ENCODE peak calls at places on chromosomes 2 and 18, in four cellular contexts. B is right cardiac atrium, P is endothelial cell of umbilical vein, Y is sigmoid colon. J is an unnamed sample. For H3K4me1, the result is how much of the 10 kb centered on the place peaks cover.

GRCh38 chr2:102619414-102620319 is at the start of gene SLC9A2:
- DNase-seq in Y (no peak), P (peak), B (peak), J (peak)

GRCh38 chr2:100976634-100977391 is 25.3 kb upstream of the RPL31 start:
- DNase-seq in P (no peak), Y (peak), B (no peak), J (peak)

GRCh38 chr18:51941999-51942398 is 398.0 kb upstream of the DCC start:
- DNase-seq in B (no peak), Y (no peak), P (no peak), J (no peak)

GRCh38 chr2:15782009-15782751 is 158.2 kb upstream of the MYCN start:
- DNase-seq in P (no peak), Y (no peak), B (no peak), J (no peak)

GRCh38 chr2:237290249-237290648 is 123.7 kb downstream of the COL6A3 start:
- DNase-seq in P (no peak), B (peak), Y (peak), J (peak)

GRCh38 chr2:43925431-43925830 is 70.4 kb downstream of the LRPPRC start:
- DNase-seq in P (no peak), Y (no peak), B (no peak), J (no peak)

GRCh38 chr18:79862562-79862961 is 64.8 kb downstream of the KCNG2 start:
- DNase-seq in B (no peak), P (no peak), Y (no peak), J (no peak)

GRCh38 chr18:2905802-2906521 is 59.2 kb downstream of the EMILIN2 start:
- DNase-seq in P (peak), Y (peak), B (peak), J (peak)

GRCh38 chr2:133362061-133362476 is 206.2 kb downstream of the NCKAP5 start:
- DNase-seq in B (no peak), Y (no peak), P (no peak), J (no peak)

GRCh38 chr18:41618135-41618534 is 336.9 kb upstream of the PIK3C3 start:
- DNase-seq in P (no peak), B (no peak), Y (no peak), J (no peak)

GRCh38 chr2:27977623-27978312 is 87.2 kb downstream of the BABAM2 start:
- DNase-seq in P (peak), B (no peak), Y (no peak), J (no peak)

GRCh38 chr2:46181789-46182530 is 115.2 kb upstream of the EPAS1 start:
- DNase-seq in P (no peak), Y (no peak), B (no peak), J (no peak)

GRCh38 chr2:130813722-130814121 is 23.0 kb upstream of the ARHGEF4 start:
- DNase-seq in Y (no peak), P (no peak), B (no peak), J (peak)

GRCh38 chr2:100021798-100022197 is 120.6 kb downstream of the AFF3 start:
- DNase-seq in Y (no peak), P (no peak), B (no peak), J (no peak)

GRCh38 chr2:175853110-175853509 is 149.0 kb downstream of the LNPK start:
- DNase-seq in Y (no peak), B (no peak), P (no peak), J (no peak)

GRCh38 chr18:26813043-26813442 is 52.5 kb downstream of the AQP4 start:
- DNase-seq in B (peak), Y (no peak), P (no peak), J (no peak)

GRCh38 chr2:30664761-30665358 is 142.4 kb downstream of the CAPN13 start:
- DNase-seq in P (peak), Y (peak), B (no peak), J (no peak)

GRCh38 chr2:140057928-140058327 is 1277.7 kb upstream of the NXPH2 start:
- DNase-seq in B (no peak), Y (no peak), P (no peak), J (no peak)

GRCh38 chr2:3450385-3451031 is 68.8 kb downstream of the ADI1 start:
- DNase-seq in Y (no peak), P (no peak), B (no peak), J (no peak)

GRCh38 chr2:45169339-45170190 is 160.3 kb upstream of the SIX2 start:
- DNase-seq in Y (no peak), P (peak), B (peak), J (peak)

GRCh38 chr2:22970991-22971390 is 414.0 kb upstream of the KLHL29 start:
- DNase-seq in P (no peak), B (no peak), Y (no peak), J (no peak)

GRCh38 chr18:55102508-55102907 is 143.2 kb upstream of the CCDC68 start:
- DNase-seq in B (no peak), Y (no peak), P (no peak), J (no peak)

GRCh38 chr2:173931751-173932150 is 33.4 kb downstream of the SP3 start:
- DNase-seq in P (no peak), Y (no peak), B (no peak), J (no peak)

GRCh38 chr2:10297950-10298349 is 4.8 kb upstream of the HPCAL1 start:
- DNase-seq in B (peak), Y (peak), P (peak), J (no peak)

GRCh38 chr2:60359569-60359968 is 193.9 kb downstream of the BCL11A start:
- DNase-seq in Y (no peak), B (no peak), P (no peak), J (no peak)

GRCh38 chr2:98381494-98381893 is 35.2 kb downstream of the CNGA3 start:
- DNase-seq in P (no peak), B (no peak), Y (no peak), J (no peak)

GRCh38 chr2:18690342-18690741 is 101.0 kb upstream of the NT5C1B start:
- DNase-seq in B (peak), Y (no peak), P (no peak), J (no peak)

GRCh38 chr2:184566716-184567115 is 31.6 kb upstream of the ZNF804A start:
- DNase-seq in P (no peak), B (no peak), Y (no peak), J (no peak)

GRCh38 chr2:241852981-241853631 is 5.6 kb downstream of the PDCD1 start:
- DNase-seq in P (no peak), Y (peak), B (no peak), J (no peak)

GRCh38 chr2:207558106-207558505 is 28.3 kb downstream of the CREB1 start:
- DNase-seq in Y (no peak), B (no peak), P (no peak), J (no peak)

GRCh38 chr2:191638079-191638801 is 39.7 kb upstream of the NABP1 start:
- DNase-seq in Y (no peak), B (no peak), P (no peak), J (no peak)

GRCh38 chr18:69128978-69129377 is 271.7 kb upstream of the DOK6 start:
- DNase-seq in P (no peak), Y (no peak), B (no peak), J (no peak)

GRCh38 chr2:146677280-146677679 is 1167.5 kb upstream of the ACVR2A start:
- DNase-seq in Y (no peak), B (no peak), P (no peak), J (no peak)

GRCh38 chr2:229931241-229931640 is 8.9 kb downstream of the FBXO36 start:
- DNase-seq in Y (no peak), B (no peak), P (no peak), J (no peak)

GRCh38 chr2:150526006-150526405 is 38.5 kb upstream of the RND3 start:
- DNase-seq in P (no peak), B (no peak), Y (no peak), J (no peak)

DNA sequence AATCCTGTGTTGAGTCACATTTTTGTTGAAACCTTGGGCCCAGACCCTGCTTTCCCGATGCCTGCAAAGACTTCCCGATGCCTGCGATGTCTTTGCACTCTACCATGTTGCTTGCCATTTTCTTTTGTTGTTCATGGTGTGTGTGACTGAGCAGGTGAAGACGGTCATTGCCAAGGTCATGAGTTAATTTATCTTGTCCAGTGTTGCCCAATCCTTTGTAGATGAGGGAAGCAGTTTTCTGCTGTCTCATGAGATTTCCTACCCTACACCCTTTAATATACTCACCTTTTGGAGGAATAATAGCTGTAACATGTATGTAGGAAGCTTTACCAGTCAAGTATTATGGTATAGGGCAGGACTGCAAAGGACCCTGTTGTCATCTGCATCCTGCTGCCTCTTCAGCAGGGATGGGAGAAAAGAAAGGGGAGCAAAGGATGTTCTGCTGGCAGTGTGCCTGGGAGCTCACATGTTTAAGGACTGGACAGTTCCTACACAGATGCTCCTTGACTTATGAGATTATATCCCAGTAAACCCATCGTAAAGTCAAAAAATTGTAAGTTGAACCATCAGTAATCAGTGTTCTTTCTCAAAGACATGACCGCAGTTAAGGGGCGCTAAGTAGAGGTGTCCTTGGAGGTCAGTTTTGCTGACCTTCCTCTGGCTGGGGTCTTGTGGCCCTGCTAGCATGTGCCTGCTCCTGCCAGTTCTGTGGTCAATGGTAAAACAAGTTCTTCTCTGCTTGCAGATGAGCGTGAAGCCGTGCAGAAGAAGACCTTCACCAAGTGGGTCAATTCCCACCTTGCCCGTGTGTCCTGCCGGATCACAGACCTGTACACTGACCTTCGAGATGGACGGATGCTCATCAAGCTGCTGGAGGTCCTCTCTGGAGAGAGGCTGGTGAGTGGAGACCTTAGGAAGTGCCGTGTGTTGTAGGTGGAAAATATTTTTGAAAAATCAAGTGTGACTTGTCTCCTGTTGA is 124.8 kb upstream of the EML6 start:
- DNase-seq in Y (peak), P (no peak), B (no peak), J (no peak)
- H3K4me1 ChIP-seq in Y (under half), P (under half), B (half or more), J (half or more)

GRCh38 chr2:171595456-171595855 is 73.2 kb downstream of the CYBRD1 start:
- DNase-seq in P (no peak), Y (no peak), B (no peak), J (no peak)

GRCh38 chr2:171595896-171596295 is 73.6 kb downstream of the CYBRD1 start:
- DNase-seq in Y (no peak), B (no peak), P (peak), J (no peak)

GRCh38 chr2:171598713-171599319 is 76.5 kb downstream of the CYBRD1 start:
- DNase-seq in B (no peak), P (peak), Y (no peak), J (no peak)

GRCh38 chr2:171602352-171602751 is 80.1 kb downstream of the CYBRD1 start:
- DNase-seq in Y (no peak), B (no peak), P (no peak), J (no peak)

GRCh38 chr2:171600126-171600525 is 77.9 kb downstream of the CYBRD1 start:
- DNase-seq in Y (no peak), B (no peak), P (no peak), J (no peak)
- H3K4me3 ChIP-seq in Y (no peak), B (no peak), P (no peak), J (no peak)

DNA sequence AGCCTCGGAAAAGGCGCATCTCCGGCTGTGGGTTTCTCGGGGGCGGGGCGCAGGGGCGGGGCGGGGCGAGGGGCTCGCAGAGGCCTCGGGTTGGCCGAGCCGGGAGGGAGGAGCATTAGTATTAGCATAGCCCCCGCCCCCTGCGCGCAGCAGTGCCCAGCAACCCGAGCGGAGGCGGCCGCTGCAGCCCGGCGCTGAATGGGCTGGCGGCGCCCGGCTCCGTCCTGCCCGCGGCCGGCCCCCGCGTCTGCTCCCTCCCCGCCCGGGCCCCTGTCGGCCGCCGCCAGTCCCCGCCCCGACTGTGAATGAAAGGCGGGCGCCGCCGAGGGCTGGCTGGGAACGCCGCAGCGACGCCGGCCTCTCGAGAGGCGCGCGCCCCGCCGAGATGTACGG is at the start of gene EFR3B:
- DNase-seq in Y (peak), P (peak), B (peak), J (peak)
- H3K27ac ChIP-seq in Y (peak), P (no peak), B (peak), J (peak)

DNA sequence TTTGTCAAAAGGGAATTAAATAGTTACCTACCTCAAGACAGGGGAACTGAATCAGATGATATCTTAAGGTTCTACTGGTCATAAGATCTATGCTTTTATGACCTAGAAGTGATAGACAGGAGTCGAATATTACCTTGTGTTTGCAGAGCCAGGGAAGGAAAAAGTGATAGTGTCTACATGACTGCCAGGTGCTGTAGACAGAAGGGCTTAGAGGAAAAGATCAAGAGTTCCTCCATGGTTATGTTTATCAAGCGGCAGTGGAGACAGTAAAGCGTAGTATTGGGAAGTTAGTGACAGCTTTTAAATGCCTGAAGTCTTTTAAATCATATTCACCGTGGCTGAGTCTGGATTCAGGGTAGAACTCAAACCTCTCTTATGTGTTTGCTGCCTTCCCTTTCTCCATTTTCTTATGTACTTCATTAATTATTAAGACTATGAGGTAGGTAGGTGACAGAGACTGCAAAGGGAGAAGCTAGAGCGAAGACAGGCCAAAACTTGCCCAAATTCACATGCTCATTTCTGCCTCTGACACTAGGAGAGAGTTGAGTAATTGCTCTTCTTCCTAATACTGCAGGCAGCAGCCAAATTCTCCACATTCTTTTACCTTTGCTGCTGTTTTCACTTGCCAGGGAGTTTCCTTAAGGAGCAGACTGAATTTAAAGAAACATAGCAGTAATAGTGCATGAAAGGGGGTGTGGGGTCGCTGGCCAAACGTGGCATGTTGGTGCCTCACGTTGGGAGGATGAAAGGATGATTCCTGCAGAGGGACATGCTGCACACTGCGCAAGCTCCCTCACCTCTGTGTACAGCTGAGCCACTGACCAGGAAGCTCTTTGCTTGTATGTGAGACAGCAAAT is 12.1 kb downstream of the CRIM1 start:
- DNase-seq in Y (no peak), B (no peak), P (peak), J (no peak)
- H3K4me1 ChIP-seq in Y (under half), B (under half), P (half or more), J (half or more)

GRCh38 chr2:234099266-234099665 is 48.8 kb downstream of the SPP2 start:
- DNase-seq in Y (no peak), P (no peak), B (no peak), J (no peak)
- H3K4me3 ChIP-seq in Y (no peak), P (no peak), B (no peak), J (no peak)